ENCODE peak calls at places on chromosomes 3 and 15, in seven cellular contexts. X is fibroblast of the aortic adventitia, T is foreskin fibroblast, A is A549, Y is psoas muscle, Q is adrenal gland, N is astrocyte of the spinal cord. C is an unnamed sample.
A peak's percentile ranks its signal among the peaks of the same experiment; 100 is the strongest.

GRCh38 chr3:43194490-43195115 is 88.7 kb upstream of the POMGNT2 start:
- DNase-seq in X (no peak), T (no peak), A (no peak), Y (no peak), Q (no peak), N (no peak), C (no peak)

GRCh38 chr3:66747251-66747650 is 246.4 kb upstream of the LRIG1 start:
- DNase-seq in X (no peak), T (peak; percentile 53), A (no peak), Y (no peak), Q (no peak), N (no peak), C (no peak)

GRCh38 chr3:56107157-56107556 is 361.1 kb downstream of the ERC2 start:
- DNase-seq in X (no peak), T (no peak), A (no peak), Y (no peak), Q (no peak), N (no peak), C (no peak)

GRCh38 chr3:120113128-120114116 is 19.2 kb upstream of the GSK3B start:
- DNase-seq in X (peak; percentile 69), T (peak; percentile 87), A (no peak), Y (no peak), Q (no peak), N (peak; percentile 63), C (no peak)

GRCh38 chr15:64630403-64631107 is 144.8 kb downstream of the RBPMS2 start:
- DNase-seq in X (peak; percentile 38), T (no peak), A (no peak), Y (no peak), Q (no peak), N (no peak), C (no peak)

GRCh38 chr3:179653777-179654117 is 907 bp downstream of the USP13 start:
- DNase-seq in X (no peak), T (no peak), A (peak; percentile 7), Y (no peak), Q (peak; percentile 47), N (no peak), C (no peak)

GRCh38 chr3:36700537-36701248 is 63.7 kb downstream of the DCLK3 start:
- DNase-seq in X (peak; percentile 88), T (peak; percentile 64), A (peak; percentile 47), Y (peak; percentile 44), Q (peak; percentile 42), N (peak; percentile 85), C (peak; percentile 70)

GRCh38 chr3:152083058-152083457 is 185.7 kb upstream of the MBNL1 start:
- DNase-seq in X (no peak), T (no peak), A (no peak), Y (no peak), Q (no peak), N (no peak), C (no peak)

GRCh38 chr3:167861649-167862048 is 126.1 kb downstream of the SERPINI1 start:
- DNase-seq in X (no peak), T (no peak), A (no peak), Y (no peak), Q (no peak), N (peak; percentile 37), C (peak; percentile 46)

GRCh38 chr15:77387355-77388105 is 32.4 kb downstream of the PEAK1 start:
- DNase-seq in X (peak; percentile 13), T (no peak), A (no peak), Y (no peak), Q (no peak), N (no peak), C (no peak)

GRCh38 chr3:38986901-38987300 is 64.8 kb downstream of the SCN11A start:
- DNase-seq in X (no peak), T (no peak), A (no peak), Y (no peak), Q (no peak), N (no peak), C (no peak)

GRCh38 chr3:113947372-113948014 is at the start of gene ZDHHC23:
- DNase-seq in X (peak; percentile 58), T (peak; percentile 52), A (peak; percentile 54), Y (peak; percentile 76), Q (peak; percentile 73), N (peak; percentile 40), C (peak; percentile 12)

GRCh38 chr15:31373970-31374369 is 47.3 kb downstream of the KLF13 start:
- DNase-seq in X (no peak), T (no peak), A (no peak), Y (no peak), Q (no peak), N (no peak), C (no peak)

GRCh38 chr15:29098652-29099051 is 171.0 kb downstream of the NSMCE3 start:
- DNase-seq in X (no peak), T (no peak), A (no peak), Y (no peak), Q (no peak), N (no peak), C (no peak)

GRCh38 chr3:42539871-42540714 is 37.6 kb downstream of the VIPR1 start:
- DNase-seq in X (peak; percentile 31), T (no peak), A (peak; percentile 53), Y (no peak), Q (peak; percentile 33), N (no peak), C (no peak)

GRCh38 chr3:11558918-11559815 is 84.5 kb downstream of the VGLL4 start:
- DNase-seq in X (no peak), T (no peak), A (no peak), Y (no peak), Q (no peak), N (no peak), C (no peak)

GRCh38 chr15:53917109-53917508 is 61.1 kb upstream of the UNC13C start:
- DNase-seq in X (no peak), T (no peak), A (no peak), Y (no peak), Q (no peak), N (no peak), C (no peak)

GRCh38 chr3:169060037-169060436 is 603.5 kb downstream of the MECOM start:
- DNase-seq in X (peak; percentile 20), T (no peak), A (no peak), Y (no peak), Q (no peak), N (no peak), C (no peak)

GRCh38 chr3:10085738-10086137 is 22.3 kb downstream of the FANCD2OS start:
- DNase-seq in X (no peak), T (no peak), A (no peak), Y (no peak), Q (no peak), N (no peak), C (no peak)

GRCh38 chr3:78086150-78086549 is 1046.3 kb downstream of the ROBO2 start:
- DNase-seq in X (no peak), T (peak; percentile 22), A (no peak), Y (no peak), Q (no peak), N (peak; percentile 8), C (no peak)

GRCh38 chr3:52846427-52846983 is 11.7 kb upstream of the MUSTN1 start:
- DNase-seq in X (no peak), T (no peak), A (no peak), Y (no peak), Q (no peak), N (no peak), C (no peak)

GRCh38 chr15:59174846-59175831 is 31.5 kb upstream of the LDHAL6B start:
- DNase-seq in X (peak; percentile 88), T (peak; percentile 62), A (peak; percentile 84), Y (peak; percentile 42), Q (peak; percentile 24), N (peak; percentile 74), C (peak; percentile 22)

GRCh38 chr3:87742250-87742649 is 316.6 kb downstream of the CGGBP1 start:
- DNase-seq in X (no peak), T (no peak), A (no peak), Y (no peak), Q (no peak), N (no peak), C (no peak)

GRCh38 chr3:13235897-13236296 is 162.7 kb upstream of the IQSEC1 start:
- DNase-seq in X (no peak), T (no peak), A (no peak), Y (no peak), Q (peak; percentile 64), N (no peak), C (no peak)

GRCh38 chr15:73460662-73461061 is 17.7 kb downstream of the REC114 start:
- DNase-seq in X (no peak), T (no peak), A (no peak), Y (no peak), Q (no peak), N (no peak), C (no peak)

GRCh38 chr15:73467758-73468157 is 24.8 kb downstream of the REC114 start:
- DNase-seq in X (no peak), T (no peak), A (no peak), Y (no peak), Q (no peak), N (no peak), C (no peak)

GRCh38 chr15:73464602-73465001 is 21.6 kb downstream of the REC114 start:
- DNase-seq in X (no peak), T (no peak), A (peak; percentile 43), Y (no peak), Q (no peak), N (no peak), C (no peak)
- TF ChIP-seq CTCF in X (peak; percentile 25), T (peak; percentile 13), A (no peak), Y (no peak), Q (no peak), N (peak; percentile 16), C (peak; percentile 29)

GRCh38 chr3:58047806-58048205 is 39.6 kb downstream of the FLNB start:
- DNase-seq in X (peak; percentile 74), T (peak; percentile 93), A (no peak), Y (no peak), Q (no peak), N (peak; percentile 89), C (no peak)

GRCh38 chr3:58052373-58053273 is 44.4 kb downstream of the FLNB start:
- DNase-seq in X (peak; percentile 98), T (peak; percentile 92), A (peak; percentile 65), Y (peak; percentile 89), Q (peak; percentile 93), N (peak; percentile 98), C (peak; percentile 96)

GRCh38 chr3:58049143-58049785 is 41.0 kb downstream of the FLNB start:
- DNase-seq in X (peak; percentile 84), T (peak; percentile 84), A (peak; percentile 66), Y (peak; percentile 25), Q (peak; percentile 87), N (peak; percentile 84), C (no peak)

GRCh38 chr3:58048301-58048700 is 40.1 kb downstream of the FLNB start:
- DNase-seq in X (peak; percentile 38), T (no peak), A (no peak), Y (no peak), Q (no peak), N (peak; percentile 39), C (no peak)

GRCh38 chr3:58051196-58051595 is 43.0 kb downstream of the FLNB start:
- DNase-seq in X (peak; percentile 85), T (peak; percentile 90), A (no peak), Y (no peak), Q (peak; percentile 75), N (peak; percentile 82), C (peak; percentile 73)
- H3K4me3 ChIP-seq in X (no peak overlapping the region), T (no peak overlapping the region), A (peak overlapping the region; percentile 26), Y (no peak overlapping the region), Q (no peak overlapping the region), N (no peak overlapping the region), C (no peak overlapping the region)

GRCh38 chr3:33440578-33441321 is 545 bp upstream of the UBP1 start:
- DNase-seq in X (peak; percentile 100), T (peak; percentile 100), A (peak; percentile 99), Y (peak; percentile 77), Q (peak; percentile 100), N (peak; percentile 100), C (peak; percentile 100)
- TF ChIP-seq CTCF in X (no peak), T (no peak), A (no peak), Y (no peak), Q (peak; percentile 21), N (no peak), C (peak; percentile 8)

GRCh38 chr15:34724486-34724885 is 30.3 kb downstream of the GJD2 start:
- DNase-seq in X (no peak), T (no peak), A (no peak), Y (no peak), Q (no peak), N (no peak), C (no peak)
- H3K4me3 ChIP-seq in X (no peak overlapping the region), T (no peak overlapping the region), A (no peak overlapping the region), Y (no peak overlapping the region), Q (no peak overlapping the region), N (no peak overlapping the region), C (no peak overlapping the region)